ENCODE peak calls at places on chromosomes 12 and 14, in ten cellular contexts. One of them, this sample, is unnamed.

GRCh38 chr12:15477761-15478160 is 155.5 kb downstream of the PTPRO start:
- DNase-seq in uterus: no peak
- DNase-seq in astrocyte of the spinal cord: no peak
- DNase-seq in Kasumi-1: no peak
- DNase-seq in anterior cingulate cortex: no peak
- DNase-seq in B cell: no peak
- DNase-seq in skeletal muscle cell: no peak
- DNase-seq in hepatic stellate cell: no peak
- DNase-seq in body of pancreas: no peak
- DNase-seq in spleen: no peak
- DNase-seq in this sample: no peak

GRCh38 chr12:90321369-90321768 is 612.7 kb upstream of the ATP2B1 start:
- DNase-seq in uterus: no peak
- DNase-seq in astrocyte of the spinal cord: no peak
- DNase-seq in Kasumi-1: no peak
- DNase-seq in anterior cingulate cortex: no peak
- DNase-seq in B cell: no peak
- DNase-seq in skeletal muscle cell: no peak
- DNase-seq in hepatic stellate cell: no peak
- DNase-seq in body of pancreas: no peak
- DNase-seq in spleen: no peak
- DNase-seq in this sample: no peak

GRCh38 chr12:10615532-10615931 is 2.1 kb upstream of the MAGOHB start:
- DNase-seq in uterus: no peak
- DNase-seq in astrocyte of the spinal cord: no peak
- DNase-seq in Kasumi-1: no peak
- DNase-seq in anterior cingulate cortex: no peak
- DNase-seq in B cell: no peak
- DNase-seq in skeletal muscle cell: no peak
- DNase-seq in hepatic stellate cell: no peak
- DNase-seq in body of pancreas: no peak
- DNase-seq in spleen: no peak
- DNase-seq in this sample: no peak

GRCh38 chr12:110627500-110628195 is 13.7 kb downstream of the TCTN1 start:
- DNase-seq in uterus: no peak
- DNase-seq in astrocyte of the spinal cord: no peak
- DNase-seq in Kasumi-1: no peak
- DNase-seq in anterior cingulate cortex: no peak
- DNase-seq in B cell: no peak
- DNase-seq in skeletal muscle cell: no peak
- DNase-seq in hepatic stellate cell: no peak
- DNase-seq in body of pancreas: no peak
- DNase-seq in spleen: no peak
- DNase-seq in this sample: no peak

GRCh38 chr12:114508529-114509129 is 102.7 kb upstream of the TBX5 start:
- DNase-seq in uterus: peak
- DNase-seq in astrocyte of the spinal cord: peak
- DNase-seq in Kasumi-1: peak
- DNase-seq in anterior cingulate cortex: no peak
- DNase-seq in B cell: peak
- DNase-seq in skeletal muscle cell: peak
- DNase-seq in hepatic stellate cell: peak
- DNase-seq in body of pancreas: peak
- DNase-seq in spleen: no peak
- DNase-seq in this sample: peak

GRCh38 chr14:52939427-52939826 is 11.4 kb downstream of the FERMT2 start:
- DNase-seq in uterus: no peak
- DNase-seq in astrocyte of the spinal cord: no peak
- DNase-seq in Kasumi-1: no peak
- DNase-seq in anterior cingulate cortex: no peak
- DNase-seq in B cell: no peak
- DNase-seq in skeletal muscle cell: no peak
- DNase-seq in hepatic stellate cell: no peak
- DNase-seq in body of pancreas: no peak
- DNase-seq in spleen: no peak
- DNase-seq in this sample: no peak

GRCh38 chr12:30753761-30754382 is 879 bp downstream of the CAPRIN2 start:
- DNase-seq in uterus: no peak
- DNase-seq in astrocyte of the spinal cord: peak
- DNase-seq in Kasumi-1: no peak
- DNase-seq in anterior cingulate cortex: no peak
- DNase-seq in B cell: no peak
- DNase-seq in skeletal muscle cell: no peak
- DNase-seq in hepatic stellate cell: peak
- DNase-seq in body of pancreas: no peak
- DNase-seq in spleen: no peak
- DNase-seq in this sample: peak

GRCh38 chr12:46944104-46944503 is 118.3 kb upstream of the SLC38A4 start:
- DNase-seq in uterus: no peak
- DNase-seq in astrocyte of the spinal cord: peak
- DNase-seq in Kasumi-1: peak
- DNase-seq in anterior cingulate cortex: no peak
- DNase-seq in B cell: no peak
- DNase-seq in skeletal muscle cell: peak
- DNase-seq in hepatic stellate cell: peak
- DNase-seq in body of pancreas: no peak
- DNase-seq in spleen: no peak
- DNase-seq in this sample: no peak

GRCh38 chr12:2057041-2057792 is 4.4 kb downstream of the CACNA1C start:
- DNase-seq in uterus: peak
- DNase-seq in astrocyte of the spinal cord: peak
- DNase-seq in Kasumi-1: peak
- DNase-seq in anterior cingulate cortex: no peak
- DNase-seq in B cell: peak
- DNase-seq in skeletal muscle cell: no peak
- DNase-seq in hepatic stellate cell: peak
- DNase-seq in body of pancreas: peak
- DNase-seq in spleen: no peak
- DNase-seq in this sample: peak

GRCh38 chr14:72651715-72652114 is 242.2 kb downstream of the DPF3 start:
- DNase-seq in uterus: no peak
- DNase-seq in astrocyte of the spinal cord: no peak
- DNase-seq in Kasumi-1: no peak
- DNase-seq in anterior cingulate cortex: peak
- DNase-seq in B cell: no peak
- DNase-seq in skeletal muscle cell: no peak
- DNase-seq in hepatic stellate cell: no peak
- DNase-seq in body of pancreas: no peak
- DNase-seq in spleen: no peak
- DNase-seq in this sample: no peak

GRCh38 chr12:126518596-126519200 is 1453.5 kb downstream of the AACS start:
- DNase-seq in uterus: no peak
- DNase-seq in astrocyte of the spinal cord: peak
- DNase-seq in Kasumi-1: no peak
- DNase-seq in anterior cingulate cortex: no peak
- DNase-seq in B cell: no peak
- DNase-seq in skeletal muscle cell: no peak
- DNase-seq in hepatic stellate cell: no peak
- DNase-seq in body of pancreas: no peak
- DNase-seq in spleen: no peak
- DNase-seq in this sample: no peak

GRCh38 chr12:98591209-98591608 is 2.3 kb upstream of the SLC25A3 start:
- DNase-seq in uterus: no peak
- DNase-seq in astrocyte of the spinal cord: no peak
- DNase-seq in Kasumi-1: no peak
- DNase-seq in anterior cingulate cortex: no peak
- DNase-seq in B cell: no peak
- DNase-seq in skeletal muscle cell: no peak
- DNase-seq in hepatic stellate cell: no peak
- DNase-seq in body of pancreas: no peak
- DNase-seq in spleen: no peak
- DNase-seq in this sample: no peak

GRCh38 chr14:90604356-90604755 is 207.5 kb downstream of the CALM1 start:
- DNase-seq in uterus: no peak
- DNase-seq in astrocyte of the spinal cord: no peak
- DNase-seq in Kasumi-1: no peak
- DNase-seq in anterior cingulate cortex: no peak
- DNase-seq in B cell: no peak
- DNase-seq in skeletal muscle cell: no peak
- DNase-seq in hepatic stellate cell: no peak
- DNase-seq in body of pancreas: no peak
- DNase-seq in spleen: no peak
- DNase-seq in this sample: no peak

GRCh38 chr12:26845057-26845666 is 12.2 kb upstream of the ITPR2 start:
- DNase-seq in uterus: peak
- DNase-seq in astrocyte of the spinal cord: peak
- DNase-seq in Kasumi-1: peak
- DNase-seq in anterior cingulate cortex: no peak
- DNase-seq in B cell: no peak
- DNase-seq in skeletal muscle cell: no peak
- DNase-seq in hepatic stellate cell: peak
- DNase-seq in body of pancreas: peak
- DNase-seq in spleen: no peak
- DNase-seq in this sample: no peak

GRCh38 chr12:6267007-6267721 is 43.3 kb upstream of the PLEKHG6 start:
- DNase-seq in uterus: no peak
- DNase-seq in astrocyte of the spinal cord: no peak
- DNase-seq in Kasumi-1: no peak
- DNase-seq in anterior cingulate cortex: no peak
- DNase-seq in B cell: no peak
- DNase-seq in skeletal muscle cell: no peak
- DNase-seq in hepatic stellate cell: peak
- DNase-seq in body of pancreas: no peak
- DNase-seq in spleen: peak
- DNase-seq in this sample: no peak

GRCh38 chr12:121773011-121773777 is 20.3 kb downstream of the RHOF start:
- DNase-seq in uterus: peak
- DNase-seq in astrocyte of the spinal cord: peak
- DNase-seq in Kasumi-1: peak
- DNase-seq in anterior cingulate cortex: no peak
- DNase-seq in B cell: peak
- DNase-seq in skeletal muscle cell: no peak
- DNase-seq in hepatic stellate cell: peak
- DNase-seq in body of pancreas: peak
- DNase-seq in spleen: peak
- DNase-seq in this sample: peak

GRCh38 chr12:53044052-53044581 is 5.7 kb upstream of the TNS2 start:
- DNase-seq in uterus: no peak
- DNase-seq in astrocyte of the spinal cord: no peak
- DNase-seq in Kasumi-1: no peak
- DNase-seq in anterior cingulate cortex: no peak
- DNase-seq in B cell: no peak
- DNase-seq in skeletal muscle cell: no peak
- DNase-seq in hepatic stellate cell: no peak
- DNase-seq in body of pancreas: peak
- DNase-seq in spleen: no peak
- DNase-seq in this sample: no peak

GRCh38 chr12:89351489-89352241 is 636 bp downstream of the DUSP6 start:
- DNase-seq in uterus: no peak
- DNase-seq in astrocyte of the spinal cord: no peak
- DNase-seq in Kasumi-1: peak
- DNase-seq in anterior cingulate cortex: no peak
- DNase-seq in B cell: peak
- DNase-seq in skeletal muscle cell: no peak
- DNase-seq in hepatic stellate cell: no peak
- DNase-seq in body of pancreas: peak
- DNase-seq in spleen: peak
- DNase-seq in this sample: no peak

GRCh38 chr14:79554816-79555215 is 656.5 kb downstream of the DIO2 start:
- DNase-seq in uterus: no peak
- DNase-seq in astrocyte of the spinal cord: no peak
- DNase-seq in Kasumi-1: no peak
- DNase-seq in anterior cingulate cortex: no peak
- DNase-seq in B cell: no peak
- DNase-seq in skeletal muscle cell: no peak
- DNase-seq in hepatic stellate cell: no peak
- DNase-seq in body of pancreas: no peak
- DNase-seq in spleen: no peak
- DNase-seq in this sample: no peak

GRCh38 chr12:110883251-110883650 is 36.5 kb downstream of the CCDC63 start:
- DNase-seq in uterus: no peak
- DNase-seq in astrocyte of the spinal cord: no peak
- DNase-seq in Kasumi-1: no peak
- DNase-seq in anterior cingulate cortex: no peak
- DNase-seq in B cell: no peak
- DNase-seq in skeletal muscle cell: no peak
- DNase-seq in hepatic stellate cell: no peak
- DNase-seq in body of pancreas: no peak
- DNase-seq in spleen: no peak
- DNase-seq in this sample: no peak

GRCh38 chr12:67068773-67069450 is 200.2 kb upstream of the CAND1 start:
- DNase-seq in uterus: peak
- DNase-seq in astrocyte of the spinal cord: peak
- DNase-seq in Kasumi-1: peak
- DNase-seq in anterior cingulate cortex: no peak
- DNase-seq in B cell: no peak
- DNase-seq in skeletal muscle cell: no peak
- DNase-seq in hepatic stellate cell: peak
- DNase-seq in body of pancreas: peak
- DNase-seq in spleen: peak
- DNase-seq in this sample: peak

GRCh38 chr14:102859911-102860310 is 62.6 kb upstream of the AMN start:
- DNase-seq in uterus: no peak
- DNase-seq in astrocyte of the spinal cord: no peak
- DNase-seq in Kasumi-1: no peak
- DNase-seq in anterior cingulate cortex: no peak
- DNase-seq in B cell: no peak
- DNase-seq in skeletal muscle cell: no peak
- DNase-seq in hepatic stellate cell: no peak
- DNase-seq in body of pancreas: no peak
- DNase-seq in spleen: no peak
- DNase-seq in this sample: no peak

GRCh38 chr12:131194166-131194565 is 240.5 kb downstream of the ADGRD1 start:
- DNase-seq in uterus: no peak
- DNase-seq in astrocyte of the spinal cord: no peak
- DNase-seq in Kasumi-1: no peak
- DNase-seq in anterior cingulate cortex: no peak
- DNase-seq in B cell: no peak
- DNase-seq in skeletal muscle cell: no peak
- DNase-seq in hepatic stellate cell: no peak
- DNase-seq in body of pancreas: no peak
- DNase-seq in spleen: no peak
- DNase-seq in this sample: no peak

GRCh38 chr12:93301171-93301570 is 76.6 kb upstream of the NUDT4 start:
- DNase-seq in uterus: no peak
- DNase-seq in astrocyte of the spinal cord: no peak
- DNase-seq in Kasumi-1: no peak
- DNase-seq in anterior cingulate cortex: no peak
- DNase-seq in B cell: no peak
- DNase-seq in skeletal muscle cell: no peak
- DNase-seq in hepatic stellate cell: no peak
- DNase-seq in body of pancreas: no peak
- DNase-seq in spleen: no peak
- DNase-seq in this sample: no peak

GRCh38 chr12:71440393-71441349 is 1.1 kb downstream of the LGR5 start:
- DNase-seq in uterus: no peak
- DNase-seq in astrocyte of the spinal cord: no peak
- DNase-seq in Kasumi-1: no peak
- DNase-seq in anterior cingulate cortex: no peak
- DNase-seq in B cell: no peak
- DNase-seq in skeletal muscle cell: no peak
- DNase-seq in hepatic stellate cell: peak
- DNase-seq in body of pancreas: no peak
- DNase-seq in spleen: peak
- DNase-seq in this sample: no peak

GRCh38 chr12:121216102-121216501 is 6.2 kb downstream of the P2RX4 start:
- DNase-seq in uterus: no peak
- DNase-seq in astrocyte of the spinal cord: no peak
- DNase-seq in Kasumi-1: no peak
- DNase-seq in anterior cingulate cortex: no peak
- DNase-seq in B cell: no peak
- DNase-seq in skeletal muscle cell: no peak
- DNase-seq in hepatic stellate cell: no peak
- DNase-seq in body of pancreas: no peak
- DNase-seq in spleen: no peak
- DNase-seq in this sample: no peak

This sample was measured in NCI-H748 treated with DMSO at 0.1 percent for 48 hours.